ENCODE peak calls at places on chromosomes 2 and 18, in six cellular contexts. U is adipocyte; C is CD8-positive, alpha-beta memory T cell; L is MG63; R is gastrocnemius medialis; O is astrocyte. T is an unnamed sample.

GRCh38 chr2:227415538-227416424 is 28.0 kb upstream of the SCYGR1 start:
- DNase-seq in O (peak), R (peak), C (no peak), L (peak), U (peak), T (peak)

GRCh38 chr18:79123948-79124347 is 54.8 kb downstream of the ATP9B start:
- DNase-seq in R (no peak), U (no peak), C (no peak), O (peak), L (no peak), T (peak)

GRCh38 chr2:241000831-241001321 is 2.5 kb downstream of the SNED1 start:
- DNase-seq in O (no peak), R (no peak), C (no peak), L (no peak), U (no peak), T (no peak)

GRCh38 chr2:119028327-119029174 is 86.6 kb downstream of the MARCO start:
- DNase-seq in C (no peak), U (peak), O (no peak), R (no peak), L (peak), T (peak)

GRCh38 chr18:57025525-57025924 is 121.4 kb upstream of the BOD1L2 start:
- DNase-seq in R (no peak), C (no peak), U (no peak), O (peak), L (no peak), T (peak)

GRCh38 chr2:182618672-182619079 is 97.4 kb upstream of the DNAJC10 start:
- DNase-seq in L (peak), U (peak), R (no peak), C (no peak), O (peak), T (peak)

GRCh38 chr2:218071218-218071937 is 2.3 kb downstream of the RUFY4 start:
- DNase-seq in R (no peak), O (no peak), U (no peak), C (no peak), L (no peak), T (no peak)

GRCh38 chr18:12934454-12935071 is 13.2 kb upstream of the SEH1L start:
- DNase-seq in L (peak), R (peak), U (peak), O (peak), C (peak), T (peak)

GRCh38 chr2:199797431-199797830 is 53.6 kb downstream of the FTCDNL1 start:
- DNase-seq in R (no peak), L (no peak), U (no peak), C (no peak), O (no peak), T (no peak)

GRCh38 chr2:157339965-157340655 is 14.5 kb upstream of the ERMN start:
- DNase-seq in C (no peak), U (no peak), L (no peak), O (peak), R (no peak), T (no peak)

GRCh38 chr2:164538250-164538866 is 82.9 kb downstream of the GRB14 start:
- DNase-seq in O (no peak), C (no peak), U (peak), L (peak), R (no peak), T (peak)

GRCh38 chr2:157438907-157439791 is 4.7 kb downstream of the CYTIP start:
- DNase-seq in U (peak), C (peak), R (no peak), O (peak), L (no peak), T (peak)

GRCh38 chr2:85712261-85712660 is 18.1 kb downstream of the GNLY start:
- DNase-seq in C (no peak), R (no peak), O (no peak), U (no peak), L (no peak), T (no peak)

GRCh38 chr2:55232863-55233657 is 572 bp downstream of the RPS27A start:
- DNase-seq in R (peak), O (peak), C (peak), U (peak), L (peak), T (no peak)

GRCh38 chr2:232162191-232162590 is 200.7 kb downstream of the DIS3L2 start:
- DNase-seq in R (no peak), L (no peak), O (peak), C (no peak), U (no peak), T (no peak)

GRCh38 chr2:28956415-28956826 is 24.7 kb upstream of the TOGARAM2 start:
- DNase-seq in U (peak), C (peak), O (peak), L (peak), R (peak), T (peak)

GRCh38 chr2:78532762-78533399 is 492.6 kb upstream of the REG3G start:
- DNase-seq in O (no peak), R (no peak), C (no peak), L (no peak), U (no peak), T (no peak)

GRCh38 chr2:128465246-128466170 is 146.8 kb upstream of the HS6ST1 start:
- DNase-seq in O (no peak), R (no peak), C (no peak), L (no peak), U (no peak), T (no peak)

GRCh38 chr2:112168422-112169124 is 30.4 kb downstream of the FBLN7 start:
- DNase-seq in L (peak), C (no peak), R (peak), U (no peak), O (no peak), T (peak)

GRCh38 chr18:50424877-50425690 is 50.2 kb downstream of the SKA1 start:
- DNase-seq in U (no peak), C (no peak), L (no peak), R (peak), O (peak), T (peak)

GRCh38 chr2:159147687-159148086 is 138.8 kb downstream of the WDSUB1 start:
- DNase-seq in C (no peak), O (no peak), U (no peak), L (no peak), R (no peak), T (no peak)

DNA sequence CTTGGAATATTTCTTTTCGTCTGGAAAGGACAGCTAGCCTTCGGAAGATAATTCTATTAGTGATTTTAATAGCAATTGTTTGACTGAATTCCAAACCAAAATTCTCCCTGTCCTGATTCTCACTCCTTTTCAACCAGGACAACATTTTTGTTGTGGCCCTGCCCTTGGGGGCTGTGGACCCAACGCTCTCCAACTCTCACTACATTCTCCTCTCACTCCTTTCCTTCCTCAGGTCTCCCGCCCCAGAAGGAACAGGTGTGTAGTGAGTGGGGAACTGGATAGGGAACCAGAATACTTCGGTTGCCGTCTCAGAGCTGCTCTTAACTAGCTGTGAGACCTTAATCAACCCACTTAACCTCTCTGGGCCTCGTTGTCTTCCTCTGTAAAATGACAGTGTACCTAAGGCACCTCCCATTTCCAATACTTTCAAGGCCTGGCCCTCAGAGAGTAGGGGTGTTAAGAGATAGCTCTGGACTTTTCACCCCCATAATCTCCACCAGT is 635 bp upstream of the ADD2 start:
- DNase-seq in C (no peak), L (no peak), U (no peak), O (no peak), R (no peak), T (no peak)
- H3K4me3 ChIP-seq in C (no peak), L (no peak), U (no peak), O (no peak), R (no peak), T (no peak)

GRCh38 chr2:37153224-37153623 is 3.6 kb downstream of the EIF2AK2 start:
- DNase-seq in U (no peak), O (no peak), R (no peak), C (no peak), L (no peak), T (no peak)
- H3K4me3 ChIP-seq in U (no peak), O (no peak), R (no peak), C (no peak), L (no peak), T (no peak)

DNA sequence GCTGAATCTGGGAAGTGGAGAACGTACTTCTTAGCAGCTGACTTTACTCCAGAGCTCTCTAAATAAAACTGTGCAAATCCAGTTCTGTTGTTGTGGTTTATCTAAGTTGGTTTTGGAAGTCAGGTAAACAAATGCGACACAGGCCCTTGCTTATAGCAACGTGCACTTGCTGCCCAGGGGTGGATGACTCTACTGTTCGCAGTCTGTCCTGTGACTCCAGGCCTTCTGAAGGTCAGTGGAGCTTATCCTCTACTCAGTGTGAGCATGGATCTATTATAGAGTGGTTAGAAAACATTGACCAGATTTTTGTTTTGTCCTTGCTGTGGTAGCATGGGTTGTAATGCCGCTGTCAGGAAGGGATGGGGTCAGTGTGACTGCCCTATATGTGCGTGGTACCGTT is 89.1 kb downstream of the ZNF236 start:
- DNase-seq in L (no peak), O (no peak), C (no peak), R (no peak), U (no peak), T (no peak)
- H3K4me3 ChIP-seq in L (no peak), O (no peak), C (no peak), R (no peak), U (no peak), T (no peak)

GRCh38 chr2:219500135-219500534 is 1.4 kb downstream of the GMPPA start:
- DNase-seq in U (peak), L (no peak), O (peak), R (no peak), C (no peak), T (peak)

GRCh38 chr2:219499058-219499307 is 292 bp downstream of the GMPPA start:
- DNase-seq in R (no peak), C (no peak), L (no peak), O (no peak), U (no peak), T (no peak)

GRCh38 chr2:219498280-219499057 is at the start of gene GMPPA:
- DNase-seq in U (peak), L (peak), R (peak), O (peak), C (peak), T (peak)

GRCh38 chr2:219497495-219498279 is 1.0 kb upstream of the GMPPA start:
- DNase-seq in O (peak), U (peak), C (no peak), L (peak), R (peak), T (peak)

DNA sequence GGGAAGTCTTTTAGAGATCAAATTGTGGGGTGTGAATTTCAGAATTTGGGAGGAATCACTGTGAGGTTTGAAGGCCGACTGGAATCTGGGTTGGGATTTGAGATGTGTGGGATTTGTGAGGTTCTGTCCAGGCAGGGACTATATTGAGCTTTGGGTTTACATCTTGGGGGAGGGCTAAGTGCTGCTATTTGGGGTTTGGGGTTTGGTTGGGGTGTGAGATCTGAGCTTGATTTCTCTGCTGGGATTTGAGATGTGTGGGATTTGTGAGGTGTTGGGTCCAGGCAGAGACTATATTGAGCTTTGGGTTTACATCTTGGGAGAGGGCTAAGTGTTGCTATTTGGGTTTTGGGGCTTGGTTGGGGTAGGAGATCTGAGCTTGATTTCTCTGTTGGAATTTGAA is 864 bp downstream of the GMPPA start:
- DNase-seq in O (no peak), L (no peak), U (no peak), C (no peak), R (no peak), T (no peak)
- H3K4me3 ChIP-seq in O (peak), L (peak), U (peak), C (peak), R (peak), T (peak)

T was measured in foreskin fibroblast.